ENCODE peak calls at places on chromosomes 11 and 22, in seven cellular contexts. J is Peyer's patch, H is non-pigmented ciliary epithelial cell, B is NCI-H1417, G is DMS153, Y is DMS53, T is T-helper 17 cell. L is an unnamed sample.

GRCh38 chr11:44208976-44209603 is 100.8 kb downstream of the ALX4 start:
- DNase-seq in G (no peak), B (no peak), H (no peak), Y (peak), T (no peak), J (no peak), L (no peak)

GRCh38 chr11:11622772-11623531 is 1.1 kb upstream of the GALNT18 start:
- DNase-seq in Y (peak), H (no peak), B (peak), J (no peak), T (no peak), G (no peak), L (no peak)

GRCh38 chr11:1761857-1762536 is 1.7 kb downstream of the CTSD start:
- DNase-seq in T (no peak), H (no peak), J (no peak), B (no peak), G (no peak), Y (no peak), L (no peak)

GRCh38 chr11:112499153-112499907 is 238.7 kb upstream of the PLET1 start:
- DNase-seq in T (no peak), H (no peak), Y (no peak), G (peak), J (no peak), B (peak), L (no peak)

GRCh38 chr11:133830931-133831907 is 14.1 kb downstream of the SPATA19 start:
- DNase-seq in Y (peak), B (peak), T (no peak), G (no peak), H (no peak), J (no peak), L (no peak)

GRCh38 chr22:36506637-36507517 is at the start of gene FOXRED2:
- DNase-seq in J (peak), H (no peak), G (peak), T (peak), Y (peak), B (peak), L (peak)

GRCh38 chr11:117841582-117842031 is 17.1 kb upstream of the FXYD2 start:
- DNase-seq in H (no peak), T (no peak), G (no peak), J (no peak), B (no peak), Y (no peak), L (no peak)

GRCh38 chr11:47186076-47186936 is at the start of gene PACSIN3:
- DNase-seq in Y (peak), J (peak), B (peak), H (no peak), T (peak), G (no peak), L (peak)

GRCh38 chr22:20865869-20866445 is 7.2 kb downstream of the SNAP29 start:
- DNase-seq in B (no peak), Y (no peak), J (no peak), T (no peak), H (no peak), G (no peak), L (no peak)

GRCh38 chr11:117818036-117818858 is 6.3 kb downstream of the FXYD2 start:
- DNase-seq in J (no peak), G (no peak), H (no peak), Y (peak), T (no peak), B (peak), L (no peak)

GRCh38 chr11:45431301-45432018 is 145.3 kb upstream of the SYT13 start:
- DNase-seq in J (no peak), G (no peak), H (no peak), B (no peak), Y (no peak), T (no peak), L (no peak)

L was measured in NCI-H1105.